ENCODE peak calls at places on chromosomes 12 and 14, in six cellular contexts. I is astrocyte, V is heart right ventricle, Y is left ventricle myocardium inferior, Z is transverse colon, Q is ovary. R is an unnamed sample.

GRCh38 chr12:11861864-11862600 is 208.7 kb upstream of the BCL2L14 start:
- DNase-seq in I (no peak), Z (no peak), V (no peak), Y (no peak), Q (no peak), R (no peak)

GRCh38 chr14:53955671-53956426 is 776 bp downstream of the BMP4 start:
- DNase-seq in I (peak; percentile 34), Y (peak; percentile 77), V (peak; percentile 75), Q (peak; percentile 87), Z (peak; percentile 62), R (no peak)

GRCh38 chr14:20997564-20997963 is 1.5 kb upstream of the SLC39A2 start:
- DNase-seq in I (no peak), Q (no peak), V (no peak), Y (no peak), Z (no peak), R (no peak)

GRCh38 chr14:31926123-31926522 is 151.0 kb upstream of the ARHGAP5 start:
- DNase-seq in I (no peak), Q (no peak), V (no peak), Y (no peak), Z (no peak), R (no peak)

GRCh38 chr14:81164167-81164774 is 56.5 kb downstream of the GTF2A1 start:
- DNase-seq in V (no peak), Q (no peak), Z (peak; percentile 49), Y (no peak), I (peak; percentile 64), R (peak; percentile 41)

GRCh38 chr14:53848851-53849250 is 107.8 kb downstream of the BMP4 start:
- DNase-seq in Y (no peak), V (no peak), I (no peak), Z (no peak), Q (no peak), R (no peak)

GRCh38 chr12:30764251-30764650 is 9.5 kb upstream of the CAPRIN2 start:
- DNase-seq in Z (no peak), Y (no peak), I (no peak), V (no peak), Q (no peak), R (no peak)

GRCh38 chr14:55074662-55075061 is 23.2 kb downstream of the MAPK1IP1L start:
- DNase-seq in Z (no peak), Y (no peak), I (peak; percentile 59), Q (no peak), V (no peak), R (no peak)

GRCh38 chr12:51362307-51362706 is 15.8 kb upstream of the CELA1 start:
- DNase-seq in Z (no peak), Q (no peak), Y (no peak), I (no peak), V (no peak), R (no peak)

GRCh38 chr12:47987411-47988072 is 16.7 kb downstream of the COL2A1 start:
- DNase-seq in I (no peak), Z (no peak), Q (no peak), Y (no peak), V (no peak), R (no peak)

GRCh38 chr12:120488057-120488660 is 7.8 kb upstream of the DYNLL1 start:
- DNase-seq in I (no peak), Z (no peak), Q (no peak), Y (no peak), V (no peak), R (no peak)

GRCh38 chr12:100926669-100927248 is 132.2 kb downstream of the ANO4 start:
- DNase-seq in Y (no peak), V (no peak), Q (no peak), Z (peak; percentile 8), I (peak; percentile 15), R (no peak)

GRCh38 chr14:97120204-97121120 is 323.3 kb downstream of the VRK1 start:
- DNase-seq in Q (no peak), V (no peak), Y (no peak), Z (no peak), I (no peak), R (no peak)

GRCh38 chr14:32201196-32201815 is 539 bp upstream of the RNU6-7 start:
- DNase-seq in Q (peak; percentile 91), Y (peak; percentile 86), I (peak; percentile 52), V (peak; percentile 85), Z (peak; percentile 94), R (no peak)

GRCh38 chr12:67069451-67070306 is 199.5 kb upstream of the CAND1 start:
- DNase-seq in Y (peak; percentile 28), Q (peak; percentile 26), V (no peak), Z (peak; percentile 35), I (no peak), R (no peak)

GRCh38 chr14:58605465-58605864 is 32.3 kb upstream of the DACT1 start:
- DNase-seq in Y (no peak), I (no peak), Z (no peak), V (no peak), Q (no peak), R (no peak)

GRCh38 chr14:91361236-91361811 is 56.3 kb downstream of the CCDC88C start:
- DNase-seq in Q (no peak), V (no peak), Y (no peak), I (no peak), Z (no peak), R (peak; percentile 77)

GRCh38 chr14:106489112-106489881 is 962.9 kb downstream of the TMEM121 start:
- DNase-seq in Q (no peak), I (no peak), Z (no peak), V (no peak), Y (no peak), R (no peak)

GRCh38 chr12:89181271-89181920 is 170.9 kb downstream of the DUSP6 start:
- DNase-seq in Z (no peak), I (peak; percentile 72), V (no peak), Q (no peak), Y (no peak), R (no peak)

GRCh38 chr12:88127099-88127498 is 14.8 kb downstream of the CEP290 start:
- DNase-seq in I (no peak), Z (no peak), V (no peak), Y (no peak), Q (no peak), R (no peak)

GRCh38 chr14:56491299-56492285 is 88.0 kb upstream of the TMEM260 start:
- DNase-seq in I (peak; percentile 34), Y (no peak), V (no peak), Q (peak; percentile 38), Z (peak; percentile 11), R (no peak)

GRCh38 chr12:42482820-42483533 is 106.6 kb downstream of the PRICKLE1 start:
- DNase-seq in Z (peak; percentile 66), Y (peak; percentile 79), V (peak; percentile 86), I (peak; percentile 45), Q (peak; percentile 86), R (no peak)

GRCh38 chr12:92988622-92989130 is 59.6 kb upstream of the EEA1 start:
- DNase-seq in I (no peak), V (no peak), Z (no peak), Y (no peak), Q (no peak), R (no peak)

GRCh38 chr12:56296207-56296785 is 3.8 kb downstream of the CS start:
- DNase-seq in Q (no peak), I (no peak), Y (no peak), V (no peak), Z (no peak), R (no peak)

GRCh38 chr14:95727084-95727700 is 13.3 kb upstream of the TCL1A start:
- DNase-seq in Z (no peak), Y (no peak), I (no peak), Q (no peak), V (no peak), R (no peak)

GRCh38 chr14:71994416-71994815 is 62.2 kb downstream of the RGS6 start:
- DNase-seq in I (no peak), V (no peak), Y (no peak), Z (no peak), Q (no peak), R (no peak)

GRCh38 chr14:39247256-39247655 is 13.5 kb downstream of the MIA2 start:
- DNase-seq in Q (no peak), Z (no peak), V (no peak), Y (no peak), I (peak; percentile 89), R (peak; percentile 75)

GRCh38 chr14:105168093-105168420 is 519 bp downstream of the JAG2 start:
- DNase-seq in V (no peak), I (no peak), Y (no peak), Z (no peak), Q (no peak), R (no peak)
- H3K4me3 ChIP-seq in V (peak overlapping the region; percentile 64), I (no peak overlapping the region), Y (peak overlapping the region; percentile 76), Z (no peak overlapping the region), Q (peak overlapping the region; percentile 7), R (no peak overlapping the region)

GRCh38 chr14:100190126-100190525 is 30.7 kb upstream of the DEGS2 start:
- DNase-seq in Z (no peak), Q (no peak), V (no peak), I (no peak), Y (no peak), R (no peak)

GRCh38 chr14:100192672-100193416 is 33.4 kb upstream of the DEGS2 start:
- DNase-seq in Q (peak; percentile 99), V (peak; percentile 99), I (peak; percentile 89), Y (peak; percentile 99), Z (peak; percentile 100), R (peak; percentile 75)

GRCh38 chr14:100192250-100192671 is 32.8 kb upstream of the DEGS2 start:
- DNase-seq in V (peak; percentile 40), Q (peak; percentile 69), Z (peak; percentile 21), Y (peak; percentile 20), I (no peak), R (no peak)

GRCh38 chr14:100191584-100192249 is 32.3 kb upstream of the DEGS2 start:
- DNase-seq in Q (no peak), V (no peak), I (no peak), Y (peak; percentile 19), Z (no peak), R (no peak)

GRCh38 chr14:100193417-100194357 is 34.2 kb upstream of the DEGS2 start:
- DNase-seq in I (no peak), V (no peak), Q (no peak), Z (no peak), Y (no peak), R (no peak)
- TF ChIP-seq CTCF in I (no peak), V (no peak), Q (no peak), Z (no peak), Y (no peak), R (no peak)

DNA sequence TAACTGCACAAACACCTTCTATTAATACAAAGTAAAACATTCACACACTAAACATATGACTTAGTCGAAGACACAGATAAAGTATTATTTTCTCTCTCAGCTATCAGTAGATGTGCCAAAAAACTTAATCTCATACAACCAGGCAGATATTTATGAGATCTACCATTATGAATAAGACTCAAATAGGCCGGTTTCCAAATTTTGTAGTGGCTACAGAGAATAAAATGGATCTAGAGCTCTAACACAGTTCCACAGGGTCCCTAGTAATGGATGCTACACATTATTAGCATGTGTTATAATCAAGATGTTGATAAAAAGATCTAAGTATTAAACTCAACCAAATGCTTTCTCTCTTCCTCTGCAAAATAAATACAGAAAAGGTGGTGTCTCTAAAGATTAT is 10.4 kb downstream of the SAV1 start:
- DNase-seq in Z (no peak), I (no peak), Q (no peak), V (no peak), Y (no peak), R (no peak)
- H3K4me3 ChIP-seq in Z (no peak overlapping the region), I (no peak overlapping the region), Q (no peak overlapping the region), V (no peak overlapping the region), Y (peak overlapping the region; percentile 47), R (no peak overlapping the region)

DNA sequence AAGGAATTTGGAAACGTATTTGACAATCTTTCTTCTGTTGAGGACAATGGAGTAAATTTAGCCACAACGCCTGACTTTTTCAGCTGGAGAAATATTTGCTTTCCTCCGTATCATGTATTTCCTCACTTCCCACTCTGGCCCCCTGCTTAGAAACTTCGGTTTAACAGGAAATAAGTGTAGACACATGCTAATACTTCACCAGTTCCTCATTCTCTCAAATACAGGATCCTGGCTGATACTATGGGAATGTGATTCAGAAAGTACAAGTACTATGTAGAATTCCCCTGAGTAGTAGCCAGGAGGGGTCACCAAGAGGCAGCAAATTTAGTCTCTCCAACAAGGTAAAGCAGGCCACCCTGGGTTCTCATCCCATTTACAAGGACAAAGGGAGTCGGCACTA is 58.0 kb downstream of the FAR2 start:
- DNase-seq in Q (no peak), I (peak; percentile 13), V (no peak), Z (no peak), Y (no peak), R (no peak)
- TF ChIP-seq CTCF in Q (no peak), I (no peak), V (no peak), Z (no peak), Y (no peak), R (no peak)